ENCODE peak calls at places on chromosomes 13 and 19, in eight cellular contexts. G is gastrocnemius medialis, B is IMR-90, S is HCT116, Z is A549, Y is right lobe of liver, N is suprapubic skin, H is uterus. V is an unnamed sample. For H3K4me1, the result is how much of the 10 kb centered on the place peaks cover.

GRCh38 chr19:5036733-5037681 is 68.1 kb downstream of the KDM4B start:
- DNase-seq in Y (no peak), N (no peak), G (no peak), S (no peak), Z (no peak), B (peak), H (peak), V (peak)

GRCh38 chr13:98188544-98189166 is 11.6 kb upstream of the RNF113B start:
- DNase-seq in Y (peak), G (no peak), Z (no peak), H (no peak), S (no peak), B (no peak), N (no peak), V (no peak)

GRCh38 chr13:20188649-20189553 is 3.8 kb downstream of the GJB2 start:
- DNase-seq in G (no peak), Z (peak), S (no peak), B (no peak), H (no peak), Y (no peak), N (no peak), V (no peak)

GRCh38 chr19:56554272-56554869 is 12.9 kb upstream of the ZNF470 start:
- DNase-seq in N (no peak), Y (no peak), B (no peak), S (no peak), Z (no peak), G (no peak), H (no peak), V (no peak)

GRCh38 chr13:26062853-26063444 is 11.1 kb upstream of the SHISA2 start:
- DNase-seq in B (peak), S (peak), N (no peak), Z (peak), Y (no peak), G (no peak), H (no peak), V (peak)

GRCh38 chr19:18417250-18418033 is 1.8 kb upstream of the SSBP4 start:
- DNase-seq in B (peak), H (peak), Z (peak), N (peak), S (no peak), Y (peak), G (no peak), V (peak)

GRCh38 chr13:107713314-107713713 is 502.0 kb downstream of the LIG4 start:
- DNase-seq in Y (no peak), N (no peak), G (no peak), S (no peak), B (no peak), Z (no peak), H (no peak), V (no peak)

GRCh38 chr19:2240881-2241760 is 4.5 kb downstream of the SF3A2 start:
- DNase-seq in B (no peak), Z (no peak), Y (no peak), N (no peak), H (no peak), S (no peak), G (no peak), V (peak)

GRCh38 chr13:40404967-40405716 is 261.3 kb downstream of the FOXO1 start:
- DNase-seq in Z (no peak), B (no peak), G (no peak), N (no peak), S (no peak), H (no peak), Y (no peak), V (no peak)

GRCh38 chr13:25186187-25186586 is 14.1 kb upstream of the AMER2 start:
- DNase-seq in Y (no peak), N (no peak), Z (no peak), B (no peak), H (no peak), S (no peak), G (no peak), V (no peak)

GRCh38 chr13:20993661-20994440 is 67.5 kb downstream of the LATS2 start:
- DNase-seq in B (peak), H (no peak), S (no peak), Y (no peak), G (peak), N (peak), Z (no peak), V (peak)

GRCh38 chr13:52760078-52760477 is 20.5 kb upstream of the CNMD start:
- DNase-seq in S (no peak), Y (no peak), Z (no peak), N (no peak), H (no peak), G (no peak), B (no peak), V (no peak)

GRCh38 chr13:106691861-106692260 is 123.9 kb upstream of the ARGLU1 start:
- DNase-seq in S (no peak), N (no peak), B (no peak), H (no peak), Z (no peak), G (no peak), Y (no peak), V (no peak)

GRCh38 chr19:45251452-45252354 is 632 bp downstream of the MARK4 start:
- DNase-seq in S (no peak), Y (no peak), Z (no peak), N (no peak), G (no peak), B (no peak), H (peak), V (no peak)

GRCh38 chr13:83150616-83151307 is 731.5 kb downstream of the SLITRK1 start:
- DNase-seq in H (no peak), G (no peak), S (no peak), N (no peak), B (no peak), Z (no peak), Y (no peak), V (no peak)

GRCh38 chr13:40668335-40668734 is 1.9 kb upstream of the FOXO1 start:
- DNase-seq in Z (peak), N (peak), S (no peak), Y (no peak), H (peak), G (peak), B (no peak), V (peak)

GRCh38 chr19:5117421-5117820 is 148.5 kb downstream of the KDM4B start:
- DNase-seq in G (no peak), N (no peak), H (no peak), B (no peak), S (no peak), Y (no peak), Z (no peak), V (no peak)

GRCh38 chr13:51635137-51635878 is 51.0 kb downstream of the WDFY2 start:
- DNase-seq in H (no peak), G (no peak), N (no peak), S (no peak), Y (no peak), B (no peak), Z (no peak), V (no peak)

GRCh38 chr13:43196171-43196611 is 172.8 kb downstream of the DNAJC15 start:
- DNase-seq in Z (no peak), S (no peak), H (peak), N (no peak), G (peak), Y (no peak), B (peak), V (peak)

GRCh38 chr19:49592486-49593232 is 1.7 kb downstream of the PRR12 start:
- DNase-seq in Y (no peak), S (no peak), B (no peak), N (no peak), Z (peak), H (no peak), G (no peak), V (no peak)

GRCh38 chr13:35781044-35781443 is 304.6 kb upstream of the MAB21L1 start:
- DNase-seq in N (no peak), S (no peak), B (peak), G (no peak), H (no peak), Z (no peak), Y (no peak), V (no peak)

GRCh38 chr19:58261968-58262921 is 16.5 kb upstream of the ZNF8 start:
- DNase-seq in S (no peak), H (no peak), Z (peak), B (no peak), N (no peak), Y (no peak), G (no peak), V (no peak)

GRCh38 chr19:55256562-55257460 is 2.0 kb downstream of the PPP6R1 start:
- DNase-seq in Z (no peak), Y (no peak), S (no peak), H (no peak), B (no peak), N (no peak), G (no peak), V (peak)

GRCh38 chr13:20222553-20222952 is 9.6 kb downstream of the GJB6 start:
- DNase-seq in G (no peak), N (no peak), B (no peak), Z (no peak), H (no peak), Y (no peak), S (no peak), V (no peak)

GRCh38 chr13:27425151-27425917 is 915 bp downstream of the GTF3A start:
- DNase-seq in Y (no peak), S (no peak), H (no peak), G (no peak), Z (no peak), B (no peak), N (no peak), V (no peak)

GRCh38 chr13:43558942-43559341 is 227.8 kb downstream of the ENOX1 start:
- DNase-seq in S (no peak), N (no peak), Z (no peak), B (no peak), H (peak), G (no peak), Y (no peak), V (no peak)

GRCh38 chr13:48042889-48043288 is 5.4 kb downstream of the NUDT15 start:
- DNase-seq in S (no peak), B (no peak), Z (no peak), N (no peak), H (no peak), Y (no peak), G (no peak), V (no peak)

GRCh38 chr19:34217952-34218817 is 36.2 kb upstream of the GARRE1 start:
- DNase-seq in H (peak), Y (no peak), S (no peak), B (peak), G (peak), Z (peak), N (no peak), V (peak)

GRCh38 chr19:45103200-45103624 is 10.2 kb downstream of the PPP1R37 start:
- DNase-seq in B (no peak), H (no peak), G (no peak), Y (no peak), N (no peak), S (no peak), Z (no peak), V (peak)

GRCh38 chr19:49863254-49863934 is 4.0 kb downstream of the PNKP start:
- DNase-seq in Z (no peak), Y (peak), N (no peak), B (no peak), H (no peak), G (no peak), S (no peak), V (no peak)

GRCh38 chr13:45751882-45752281 is 49.8 kb downstream of the CBY2 start:
- DNase-seq in N (no peak), S (no peak), B (no peak), G (no peak), Y (no peak), H (no peak), Z (no peak), V (no peak)

GRCh38 chr13:98174321-98174720 is 2.7 kb downstream of the RNF113B start:
- DNase-seq in S (no peak), N (no peak), H (no peak), Y (no peak), G (no peak), B (no peak), Z (no peak), V (no peak)

GRCh38 chr19:38556521-38557174 is 61.1 kb downstream of the MAP4K1 start:
- DNase-seq in H (no peak), G (no peak), S (no peak), Y (no peak), Z (peak), B (no peak), N (no peak), V (no peak)

GRCh38 chr13:71169125-71169524 is 697.9 kb downstream of the DACH1 start:
- DNase-seq in Z (no peak), S (no peak), N (no peak), Y (no peak), G (no peak), H (no peak), B (no peak), V (no peak)

GRCh38 chr19:32779082-32779481 is 59.5 kb downstream of the TDRD12 start:
- DNase-seq in Y (no peak), S (no peak), Z (no peak), H (no peak), N (no peak), B (no peak), G (no peak), V (no peak)

GRCh38 chr19:38488811-38489481 is 55.5 kb downstream of the RYR1 start:
- DNase-seq in S (no peak), H (no peak), Z (no peak), N (no peak), B (no peak), G (no peak), Y (no peak), V (no peak)

GRCh38 chr19:9037415-9038062 is 27.3 kb upstream of the MUC16 start:
- DNase-seq in Y (no peak), G (no peak), Z (no peak), H (peak), S (no peak), N (no peak), B (no peak), V (peak)

DNA sequence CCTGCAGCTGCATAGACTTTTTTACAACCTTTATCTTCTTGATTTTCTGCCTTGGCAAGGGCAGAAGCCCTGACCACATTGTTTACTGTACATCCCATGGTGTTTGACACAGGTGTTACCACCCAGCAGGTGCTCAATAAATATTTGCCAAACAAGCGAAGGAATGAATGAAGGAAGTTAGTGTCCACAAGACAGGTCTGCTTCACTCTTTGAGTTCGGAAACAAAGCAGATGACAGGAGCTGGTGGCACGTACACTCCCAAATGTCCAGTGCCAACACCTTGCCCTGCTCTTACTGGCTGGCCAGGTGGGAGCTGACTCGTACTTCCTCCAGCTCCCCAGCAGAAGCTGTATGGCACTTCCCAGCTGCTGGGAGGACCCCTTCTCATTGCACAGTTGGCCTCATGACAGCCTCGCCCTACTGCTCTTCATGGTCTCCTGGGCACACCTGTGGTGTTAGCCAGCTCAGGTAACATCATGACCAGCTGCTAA is 22.0 kb upstream of the MUC16 start:
- DNase-seq in S (no peak), G (no peak), H (no peak), Y (no peak), N (no peak), Z (no peak), B (no peak), V (no peak)
- H3K27ac ChIP-seq in S (no peak), G (no peak), H (no peak), Y (no peak), N (no peak), Z (no peak), B (no peak), V (no peak)

GRCh38 chr13:30421093-30422055 is 919 bp upstream of the UBE2L5 start:
- DNase-seq in N (peak), G (peak), Z (peak), S (no peak), H (peak), Y (peak), B (peak), V (peak)
- TF ChIP-seq POLR2A in N (peak), G (peak), Z (peak), S (peak), H (peak), Y (peak), B (no peak), V (no peak)

GRCh38 chr13:23634897-23635296 is 64.7 kb downstream of the TNFRSF19 start:
- DNase-seq in Y (no peak), S (no peak), B (no peak), N (no peak), G (no peak), H (no peak), Z (no peak), V (no peak)
- H3K4me1 ChIP-seq in Y (under half), S (under half), B (under half), N (under half), G (under half), H (under half), Z (under half), V (half or more)

GRCh38 chr13:114145722-114146121 is 13.3 kb upstream of the RASA3 start:
- DNase-seq in Y (no peak), B (no peak), H (no peak), G (no peak), N (peak), S (no peak), Z (no peak), V (no peak)

GRCh38 chr13:114142640-114143490 is 10.4 kb upstream of the RASA3 start:
- DNase-seq in H (no peak), N (no peak), Z (no peak), Y (peak), B (peak), G (no peak), S (no peak), V (no peak)

GRCh38 chr13:114144606-114145244 is 12.3 kb upstream of the RASA3 start:
- DNase-seq in S (no peak), N (no peak), Y (peak), G (no peak), H (no peak), B (no peak), Z (no peak), V (no peak)

GRCh38 chr13:114145256-114145655 is 12.8 kb upstream of the RASA3 start:
- DNase-seq in G (no peak), Y (peak), Z (no peak), B (no peak), S (no peak), N (no peak), H (no peak), V (no peak)

DNA sequence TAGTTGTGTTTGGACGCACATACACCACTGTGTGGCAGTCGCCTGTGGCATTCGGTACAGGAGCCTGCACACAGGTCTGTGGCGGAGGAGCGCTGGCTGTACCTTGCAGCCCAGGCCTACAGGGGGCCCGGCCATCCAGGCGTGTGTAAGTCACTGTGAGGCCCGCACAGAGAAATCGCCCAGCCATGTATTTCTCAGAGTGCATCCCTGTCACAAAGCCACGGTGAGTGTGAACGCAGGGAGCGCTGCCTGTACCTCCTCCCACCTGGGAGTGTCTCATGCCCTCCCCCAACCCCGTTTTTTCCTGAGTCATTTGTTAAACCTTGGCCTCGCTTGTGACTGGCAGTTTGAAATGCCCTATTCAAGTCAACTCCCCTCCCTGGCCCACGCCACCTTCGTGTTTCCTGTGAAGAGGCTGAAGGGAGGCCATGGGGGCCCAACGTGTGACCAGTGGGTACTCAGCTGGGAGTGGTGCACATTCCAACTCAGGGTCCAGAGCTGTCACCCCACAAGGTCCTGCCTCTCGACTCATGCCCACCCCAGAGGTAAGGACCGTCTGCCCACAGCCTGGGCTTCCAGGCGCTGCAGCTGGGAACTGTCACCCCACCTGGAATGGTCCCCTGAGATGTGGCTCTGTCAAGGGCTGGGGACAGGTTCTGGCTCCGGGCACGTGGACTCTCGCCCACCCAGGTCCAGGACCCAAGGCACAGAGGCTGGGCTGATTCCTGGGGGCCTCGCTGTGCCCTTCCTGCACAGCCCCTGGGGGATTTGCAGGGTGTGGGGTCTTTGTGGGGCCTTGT is 11.6 kb upstream of the RASA3 start:
- DNase-seq in S (peak), Z (peak), G (no peak), B (no peak), Y (peak), H (no peak), N (no peak), V (no peak)
- H3K27ac ChIP-seq in S (no peak), Z (peak), G (peak), B (no peak), Y (no peak), H (no peak), N (no peak), V (no peak)

DNA sequence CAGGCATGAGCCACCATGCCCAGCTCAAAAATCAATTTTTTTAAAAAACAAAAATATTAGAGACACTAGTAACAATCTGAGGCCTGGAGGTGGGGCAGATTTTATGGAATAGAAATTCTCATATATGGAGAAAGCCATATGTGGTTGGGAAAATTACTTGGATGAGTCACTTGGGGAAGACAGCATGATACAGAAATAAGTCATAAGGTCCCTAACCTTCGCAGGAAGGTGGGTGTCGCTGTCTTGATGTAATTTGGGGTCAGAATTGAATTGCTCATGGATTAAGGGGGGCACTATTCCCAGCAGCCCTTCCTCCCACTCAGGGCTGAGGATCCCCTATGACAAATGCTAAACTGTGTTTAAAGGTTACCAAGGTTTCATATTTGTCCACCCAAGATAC is 4.9 kb downstream of the RDH8 start:
- DNase-seq in N (no peak), Y (no peak), Z (no peak), B (peak), H (no peak), G (no peak), S (no peak), V (no peak)
- TF ChIP-seq POLR2A in N (no peak), Y (no peak), Z (no peak), B (no peak), H (no peak), G (no peak), S (no peak), V (no peak)

GRCh38 chr19:13028027-13028426 is 32.8 kb downstream of the NFIX start:
- DNase-seq in H (no peak), Y (no peak), N (no peak), S (no peak), G (peak), Z (no peak), B (no peak), V (no peak)
- H3K4me1 ChIP-seq in H (under half), Y (under half), N (half or more), S (under half), G (half or more), Z (under half), B (under half), V (under half)

GRCh38 chr19:48489608-48490216 is 20.5 kb downstream of the CYTH2 start:
- DNase-seq in Z (peak), B (peak), H (peak), S (peak), Y (peak), G (peak), N (no peak), V (peak)

GRCh38 chr19:48492925-48493717 is 18.5 kb downstream of the LMTK3 start:
- DNase-seq in G (peak), S (peak), Y (peak), H (peak), Z (peak), N (peak), B (peak), V (peak)

GRCh38 chr19:48493718-48494515 is 17.7 kb downstream of the LMTK3 start:
- DNase-seq in N (no peak), H (no peak), S (no peak), Z (no peak), G (no peak), Y (no peak), B (no peak), V (no peak)

GRCh38 chr19:48490980-48491792 is 20.4 kb downstream of the LMTK3 start:
- DNase-seq in N (no peak), H (peak), Z (peak), Y (no peak), B (no peak), S (peak), G (no peak), V (no peak)

GRCh38 chr19:48491793-48492123 is 19.9 kb downstream of the LMTK3 start:
- DNase-seq in B (no peak), H (no peak), S (no peak), G (no peak), Y (no peak), Z (no peak), N (no peak), V (no peak)
- H3K27ac ChIP-seq in B (no peak), H (no peak), S (peak), G (no peak), Y (no peak), Z (no peak), N (no peak), V (no peak)